ENCODE peak calls at places on chromosomes 2 and 18, in six cellular contexts. M is endodermal cell, U is WTC11, F is pancreas, A is coronary artery, W is HCT116. X is an unnamed sample.

GRCh38 chr18:22503803-22504202 is 86.1 kb upstream of the CTAGE1 start:
- DNase-seq in F (no peak), U (no peak), A (peak), M (no peak), W (no peak), X (no peak)

GRCh38 chr2:238636269-238637073 is 209.7 kb downstream of the ASB1 start:
- DNase-seq in W (no peak), A (no peak), U (no peak), F (no peak), M (no peak), X (peak)

GRCh38 chr2:191565647-191566198 is 112.2 kb upstream of the NABP1 start:
- DNase-seq in A (no peak), F (no peak), U (no peak), W (no peak), M (no peak), X (no peak)

GRCh38 chr2:188600536-188601210 is 309.0 kb downstream of the GULP1 start:
- DNase-seq in A (no peak), F (no peak), W (no peak), U (no peak), M (no peak), X (no peak)

GRCh38 chr2:10764101-10764785 is 42.8 kb downstream of the ATP6V1C2 start:
- DNase-seq in U (no peak), F (no peak), A (no peak), W (no peak), M (no peak), X (no peak)

GRCh38 chr18:55699233-55699765 is 111.3 kb upstream of the TCF4 start:
- DNase-seq in W (no peak), U (no peak), M (no peak), A (no peak), F (no peak), X (no peak)

GRCh38 chr18:79139206-79139605 is 70.0 kb downstream of the ATP9B start:
- DNase-seq in A (no peak), U (no peak), M (no peak), W (no peak), F (no peak), X (no peak)

GRCh38 chr2:12106440-12107080 is 360.1 kb downstream of the LPIN1 start:
- DNase-seq in F (peak), U (no peak), M (no peak), W (no peak), A (no peak), X (peak)

GRCh38 chr2:61759718-61760117 is 94.1 kb downstream of the FAM161A start:
- DNase-seq in A (no peak), W (no peak), F (no peak), M (no peak), U (no peak), X (no peak)

GRCh38 chr2:200174433-200175216 is 131.9 kb upstream of the SPATS2L start:
- DNase-seq in A (no peak), M (no peak), W (no peak), U (no peak), F (no peak), X (no peak)

GRCh38 chr18:77076111-77076510 is 56.5 kb downstream of the MBP start:
- DNase-seq in U (no peak), A (no peak), W (no peak), F (no peak), M (no peak), X (no peak)

GRCh38 chr2:145158051-145158586 is 638.2 kb upstream of the ZEB2 start:
- DNase-seq in W (no peak), F (peak), U (no peak), A (peak), M (no peak), X (peak)

GRCh38 chr2:187577310-187577709 is 23.1 kb upstream of the TFPI start:
- DNase-seq in A (no peak), F (no peak), M (no peak), W (peak), U (no peak), X (no peak)
- TF ChIP-seq CTCF in A (no peak), F (no peak), M (peak), W (no peak), U (no peak), X (no peak)

DNA sequence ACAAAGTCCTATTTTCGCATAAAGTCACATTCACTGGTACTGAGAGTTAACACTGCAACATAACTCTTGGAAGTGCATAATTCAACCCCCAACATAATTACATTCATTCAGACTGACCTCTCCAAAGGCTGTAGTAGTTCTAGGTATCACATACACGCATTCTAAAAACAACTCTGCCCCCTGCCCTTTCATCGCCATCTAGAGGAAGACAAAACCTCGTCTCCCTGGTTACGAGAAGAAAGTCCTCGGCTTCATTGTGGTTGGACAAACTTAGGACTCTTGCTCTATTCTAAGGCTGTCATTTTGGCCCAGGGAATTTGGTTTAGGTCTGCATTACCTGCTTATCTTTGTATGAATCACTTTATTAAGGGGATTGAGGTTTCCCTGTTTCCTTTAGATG is 215.3 kb upstream of the NRXN1 start:
- DNase-seq in M (no peak), U (peak), F (no peak), A (no peak), W (no peak), X (no peak)
- TF ChIP-seq CTCF in M (peak), U (no peak), F (no peak), A (no peak), W (no peak), X (no peak)

DNA sequence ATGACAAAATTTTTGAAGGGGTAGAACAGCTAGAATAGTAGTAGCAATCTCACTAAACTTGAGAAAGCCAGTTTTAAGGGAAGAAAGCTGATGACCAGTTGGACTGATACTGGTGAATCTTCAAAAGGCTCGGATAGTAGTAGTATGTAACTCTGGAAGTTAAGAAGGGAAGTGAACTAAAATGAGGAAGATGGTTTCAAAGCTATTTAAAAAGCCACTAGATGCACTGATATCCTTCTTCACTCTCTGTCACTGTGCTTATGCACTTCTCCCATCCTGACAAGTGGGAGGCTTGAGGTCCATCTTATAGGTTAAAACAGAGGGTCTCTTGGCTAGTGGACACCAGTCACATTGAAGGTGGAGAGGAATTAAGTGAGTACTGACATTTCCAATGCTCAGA is 141.1 kb downstream of the NCOA1 start:
- DNase-seq in W (no peak), A (no peak), U (no peak), F (no peak), M (no peak), X (no peak)
- TF ChIP-seq CTCF in W (no peak), A (no peak), U (no peak), F (no peak), M (no peak), X (no peak)

GRCh38 chr2:219116776-219117646 is 43.6 kb downstream of the NHEJ1 start:
- DNase-seq in M (no peak), F (no peak), A (no peak), W (no peak), U (no peak), X (no peak)
- TF ChIP-seq CTCF in M (no peak), F (no peak), A (no peak), W (no peak), U (no peak), X (no peak)

GRCh38 chr2:8927510-8928456 is 75.7 kb downstream of the MBOAT2 start:
- DNase-seq in M (no peak), U (no peak), W (no peak), A (no peak), F (no peak), X (no peak)
- TF ChIP-seq CTCF in M (no peak), U (no peak), W (no peak), A (no peak), F (no peak), X (no peak)

GRCh38 chr18:11387880-11388279 is 221.5 kb upstream of the SLC35G4 start:
- DNase-seq in A (no peak), F (peak), W (peak), M (peak), U (peak), X (no peak)
- TF ChIP-seq CTCF in A (no peak), F (no peak), W (no peak), M (peak), U (no peak), X (peak)

DNA sequence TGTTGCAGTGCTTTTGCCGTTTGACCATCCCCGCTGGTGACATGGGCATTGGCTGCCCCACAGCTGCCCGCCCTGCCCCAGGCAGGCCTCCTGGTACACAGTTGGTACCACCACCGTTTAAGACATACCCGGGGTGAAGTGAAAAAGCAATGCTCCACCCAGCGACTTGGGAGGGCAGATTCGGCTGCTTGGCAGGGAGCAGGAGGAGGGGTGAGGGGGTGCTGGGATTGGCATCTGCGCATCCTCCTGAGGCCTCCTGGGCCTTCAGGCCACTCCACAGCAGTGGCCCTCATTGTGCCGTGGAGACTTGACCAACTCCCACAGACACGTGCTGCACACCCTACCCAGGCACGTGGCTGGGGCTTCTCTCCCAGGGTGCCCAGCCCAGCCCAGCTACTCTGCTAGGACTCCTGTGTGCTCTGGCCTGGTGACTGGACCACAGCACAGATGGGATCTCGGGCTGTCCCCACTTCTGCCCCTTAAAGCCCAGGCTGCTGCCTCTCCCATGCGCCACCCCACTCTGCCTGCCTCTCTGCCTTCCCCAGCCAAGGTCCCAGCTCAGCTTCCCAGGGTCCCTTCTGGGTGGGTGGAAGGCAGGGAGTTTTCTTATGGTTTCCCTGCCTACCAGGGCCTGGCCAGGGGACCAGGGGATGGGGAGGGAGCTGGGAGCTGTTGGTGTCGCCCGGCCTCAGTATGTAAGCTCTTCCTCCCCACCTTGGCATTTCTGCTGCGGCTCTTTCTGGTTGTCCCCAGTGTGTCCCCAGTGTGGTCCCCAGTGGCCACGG is 157.0 kb upstream of the HS6ST1 start:
- DNase-seq in F (no peak), M (peak), A (peak), U (no peak), W (no peak), X (peak)
- TF ChIP-seq CTCF in F (no peak), M (no peak), A (no peak), U (no peak), W (no peak), X (no peak)

DNA sequence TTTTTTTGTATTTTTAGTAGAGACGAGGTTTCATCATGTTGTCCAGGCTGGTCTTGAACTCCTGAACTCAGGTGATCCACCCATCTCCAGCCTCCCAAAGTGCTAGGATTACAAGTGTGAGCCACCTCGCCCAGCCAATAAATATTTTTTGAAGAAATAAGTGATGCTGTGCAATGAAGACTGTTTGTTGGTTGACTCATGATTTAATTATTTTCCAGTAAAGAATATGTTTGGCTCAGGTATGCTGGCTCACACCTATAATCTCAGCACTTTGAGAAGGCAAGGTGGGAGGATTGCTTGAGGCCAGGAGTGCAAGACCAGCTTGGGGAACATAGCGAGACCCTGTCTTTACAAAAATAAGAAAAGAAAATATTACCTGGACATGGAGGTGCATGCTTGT is 41.8 kb upstream of the LPIN2 start:
- DNase-seq in A (no peak), M (no peak), U (no peak), F (no peak), W (no peak), X (no peak)
- TF ChIP-seq CTCF in A (no peak), M (no peak), U (no peak), F (no peak), W (no peak), X (no peak)

GRCh38 chr18:49460958-49461601 is 635 bp upstream of the DYM start:
- DNase-seq in W (no peak), U (no peak), A (no peak), F (no peak), M (no peak), X (no peak)

GRCh38 chr18:49467599-49467998 is 7.2 kb upstream of the DYM start:
- DNase-seq in A (no peak), W (no peak), U (no peak), F (no peak), M (no peak), X (no peak)

GRCh38 chr18:49467019-49467563 is 6.6 kb upstream of the DYM start:
- DNase-seq in M (no peak), A (no peak), F (no peak), U (no peak), W (no peak), X (no peak)

GRCh38 chr18:49461602-49461977 is 1.1 kb upstream of the DYM start:
- DNase-seq in A (no peak), F (no peak), M (no peak), W (no peak), U (no peak), X (no peak)

DNA sequence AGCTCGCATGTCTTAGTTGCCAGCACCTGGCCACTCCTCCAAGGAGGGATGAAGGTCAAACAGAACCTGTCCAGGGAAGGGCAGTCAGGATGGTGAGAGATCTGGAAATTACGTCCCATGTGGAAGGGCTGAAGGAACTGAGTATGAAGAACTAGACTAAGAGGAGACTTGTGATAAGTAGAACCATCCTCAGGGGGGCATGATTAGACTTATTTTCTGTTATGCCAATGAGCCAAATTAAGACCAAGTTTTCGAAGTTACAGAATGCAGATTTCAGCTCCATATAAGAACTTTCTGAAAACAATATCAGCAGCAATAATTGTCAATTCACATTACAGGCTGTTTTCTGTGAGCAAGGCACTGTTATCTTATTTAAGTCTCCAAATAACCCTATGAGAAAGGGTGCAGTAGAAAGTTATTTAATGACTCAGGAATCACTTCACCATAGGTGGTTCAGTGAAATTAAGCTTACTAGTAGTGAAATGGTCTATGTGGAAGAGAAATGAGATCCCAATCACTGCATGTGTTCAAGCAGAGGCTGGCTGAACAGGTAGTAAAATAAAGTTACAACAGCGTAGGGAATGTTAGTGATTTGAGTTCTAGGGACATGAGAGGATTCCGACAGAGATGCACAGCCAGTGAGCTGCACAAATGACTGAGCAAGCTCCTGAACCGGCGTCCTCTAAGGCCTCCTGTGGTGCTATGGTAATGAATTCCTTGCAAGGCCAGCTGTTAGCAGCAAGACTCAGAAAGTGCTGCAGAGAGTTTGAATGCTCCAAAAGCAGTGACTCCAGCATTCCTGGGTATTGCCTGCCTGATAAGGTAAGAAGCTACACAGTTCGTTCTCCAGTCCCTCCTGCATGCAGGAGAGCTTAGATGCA is 4.5 kb upstream of the DYM start:
- DNase-seq in W (no peak), U (peak), A (no peak), F (no peak), M (peak), X (no peak)
- TF ChIP-seq CTCF in W (peak), U (no peak), A (no peak), F (no peak), M (no peak), X (no peak)